ENCODE peak calls at places on chromosomes 13 and 19, in eight cellular contexts. P is adrenal gland, B is GM12878, G is thyroid gland, U is heart left ventricle, O is ovary, D is transverse colon, L is A549. I is an unnamed sample.

GRCh38 chr13:19159181-19159580 is 22.4 kb downstream of the TUBA3C start:
- DNase-seq in P (no peak), B (no peak), G (no peak), U (no peak), O (no peak), D (no peak), L (no peak), I (no peak)

GRCh38 chr19:6509118-6509971 is 7.2 kb upstream of the TUBB4A start:
- DNase-seq in P (peak), B (no peak), G (no peak), U (peak), O (no peak), D (no peak), L (no peak), I (peak)

GRCh38 chr13:39855236-39855635 is 199.8 kb downstream of the COG6 start:
- DNase-seq in P (no peak), B (no peak), G (no peak), U (no peak), O (no peak), D (no peak), L (no peak), I (no peak)

GRCh38 chr19:6779204-6779603 is 6.7 kb downstream of the VAV1 start:
- DNase-seq in P (no peak), B (no peak), G (no peak), U (no peak), O (no peak), D (no peak), L (no peak), I (no peak)

GRCh38 chr13:68727165-68727564 is 1380.5 kb upstream of the ATXN8OS start:
- DNase-seq in P (no peak), B (no peak), G (no peak), U (no peak), O (no peak), D (no peak), L (no peak), I (no peak)

GRCh38 chr19:6047741-6048231 is 62.5 kb downstream of the RFX2 start:
- DNase-seq in P (no peak), B (no peak), G (peak), U (no peak), O (no peak), D (no peak), L (no peak), I (peak)

GRCh38 chr19:42010245-42011126 is 16.5 kb upstream of the ATP1A3 start:
- DNase-seq in P (no peak), B (no peak), G (no peak), U (no peak), O (no peak), D (no peak), L (no peak), I (no peak)

GRCh38 chr19:42431486-42431885 is 4.3 kb upstream of the LIPE start:
- DNase-seq in P (no peak), B (no peak), G (no peak), U (no peak), O (no peak), D (no peak), L (no peak), I (no peak)

GRCh38 chr13:74891610-74892009 is 590.4 kb downstream of the TBC1D4 start:
- DNase-seq in P (no peak), B (no peak), G (no peak), U (no peak), O (no peak), D (no peak), L (peak), I (no peak)

GRCh38 chr13:44331912-44332840 is 41.4 kb upstream of the SERP2 start:
- DNase-seq in P (peak), B (no peak), G (peak), U (peak), O (peak), D (peak), L (no peak), I (peak)

GRCh38 chr13:103931396-103931795 is 865.2 kb upstream of the SLC10A2 start:
- DNase-seq in P (no peak), B (no peak), G (no peak), U (no peak), O (no peak), D (no peak), L (no peak), I (no peak)

GRCh38 chr13:50587122-50587521 is 256.4 kb downstream of the DLEU7 start:
- DNase-seq in P (no peak), B (no peak), G (no peak), U (no peak), O (no peak), D (no peak), L (no peak), I (no peak)

GRCh38 chr13:85528578-85529215 is 270.5 kb downstream of the SLITRK6 start:
- DNase-seq in P (no peak), B (no peak), G (no peak), U (no peak), O (no peak), D (no peak), L (no peak), I (no peak)

GRCh38 chr19:3670258-3670795 is 29.9 kb downstream of the PIP5K1C start:
- DNase-seq in P (peak), B (no peak), G (peak), U (peak), O (peak), D (peak), L (no peak), I (peak)

GRCh38 chr13:38752726-38753125 is 65.8 kb downstream of the FREM2 start:
- DNase-seq in P (no peak), B (no peak), G (no peak), U (no peak), O (no peak), D (no peak), L (no peak), I (no peak)

GRCh38 chr13:21483748-21484147 is 24.6 kb upstream of the ZDHHC20 start:
- DNase-seq in P (no peak), B (no peak), G (no peak), U (no peak), O (no peak), D (no peak), L (no peak), I (no peak)

GRCh38 chr19:46350029-46350757 is 3.3 kb downstream of the PPP5C start:
- DNase-seq in P (no peak), B (no peak), G (peak), U (peak), O (no peak), D (peak), L (no peak), I (no peak)
- H3K4me3 ChIP-seq in P (no peak), B (peak), G (no peak), U (no peak), O (no peak), D (no peak), L (no peak), I (no peak)

GRCh38 chr19:50233308-50233910 is 30.0 kb downstream of the MYH14 start:
- DNase-seq in P (no peak), B (no peak), G (peak), U (no peak), O (no peak), D (no peak), L (no peak), I (no peak)
- TF ChIP-seq POLR2A in P (no peak), B (no peak), G (no peak), U (no peak), O (no peak), D (no peak), L (no peak), I (no peak)

GRCh38 chr19:19049406-19049805 is 14.4 kb upstream of the SLC25A42 start:
- DNase-seq in P (no peak), B (no peak), G (no peak), U (no peak), O (no peak), D (no peak), L (no peak), I (no peak)
- H3K4me3 ChIP-seq in P (no peak), B (no peak), G (no peak), U (no peak), O (no peak), D (no peak), L (no peak), I (no peak)

GRCh38 chr19:48363810-48364563 is at the start of the genes SYNGR4 and TMEM143:
- DNase-seq in P (peak), B (peak), G (peak), U (peak), O (peak), D (peak), L (peak), I (peak)
- TF ChIP-seq POLR2A in P (peak), B (peak), G (peak), U (peak), O (peak), D (peak), L (peak), I (no peak)